ENCODE peak calls at places on chromosomes 1 and 21, in eight cellular contexts. One of them, this sample, is unnamed.

GRCh38 chr1:16226129-16226494 is 10.9 kb downstream of the CPLANE2 start:
- DNase-seq in right cardiac atrium: no peak
- DNase-seq in fibroblast of the aortic adventitia: no peak
- DNase-seq in adrenal gland: no peak
- DNase-seq in dorsolateral prefrontal cortex: no peak
- DNase-seq in neuronal stem cell: no peak
- DNase-seq in upper lobe of right lung: no peak
- DNase-seq in posterior cingulate gyrus: no peak
- DNase-seq in this sample: no peak

GRCh38 chr1:14663773-14664172 is 65.3 kb downstream of the KAZN start:
- DNase-seq in neuronal stem cell: no peak
- DNase-seq in right cardiac atrium: no peak
- DNase-seq in upper lobe of right lung: no peak
- DNase-seq in adrenal gland: no peak
- DNase-seq in posterior cingulate gyrus: no peak
- DNase-seq in fibroblast of the aortic adventitia: no peak
- DNase-seq in dorsolateral prefrontal cortex: no peak
- DNase-seq in this sample: no peak

GRCh38 chr1:160621633-160622413 is 25.0 kb downstream of the SLAMF1 start:
- DNase-seq in neuronal stem cell: no peak
- DNase-seq in adrenal gland: no peak
- DNase-seq in upper lobe of right lung: no peak
- DNase-seq in fibroblast of the aortic adventitia: no peak
- DNase-seq in dorsolateral prefrontal cortex: no peak
- DNase-seq in right cardiac atrium: no peak
- DNase-seq in posterior cingulate gyrus: no peak
- DNase-seq in this sample: no peak

GRCh38 chr1:219990782-219991510 is 55.4 kb downstream of the EPRS1 start:
- DNase-seq in fibroblast of the aortic adventitia: peak
- DNase-seq in neuronal stem cell: peak
- DNase-seq in posterior cingulate gyrus: no peak
- DNase-seq in adrenal gland: no peak
- DNase-seq in right cardiac atrium: no peak
- DNase-seq in dorsolateral prefrontal cortex: no peak
- DNase-seq in upper lobe of right lung: no peak
- DNase-seq in this sample: peak

GRCh38 chr1:99642053-99642452 is 3.9 kb upstream of the PALMD start:
- DNase-seq in dorsolateral prefrontal cortex: no peak
- DNase-seq in posterior cingulate gyrus: no peak
- DNase-seq in fibroblast of the aortic adventitia: no peak
- DNase-seq in neuronal stem cell: no peak
- DNase-seq in adrenal gland: no peak
- DNase-seq in right cardiac atrium: no peak
- DNase-seq in upper lobe of right lung: no peak
- DNase-seq in this sample: no peak

GRCh38 chr1:33762099-33762830 is 101.6 kb upstream of the HMGB4 start:
- DNase-seq in right cardiac atrium: peak
- DNase-seq in dorsolateral prefrontal cortex: no peak
- DNase-seq in adrenal gland: no peak
- DNase-seq in fibroblast of the aortic adventitia: peak
- DNase-seq in posterior cingulate gyrus: peak
- DNase-seq in upper lobe of right lung: no peak
- DNase-seq in neuronal stem cell: no peak
- DNase-seq in this sample: peak

GRCh38 chr1:36369061-36369470 is 16.7 kb downstream of the STK40 start:
- DNase-seq in right cardiac atrium: peak
- DNase-seq in neuronal stem cell: peak
- DNase-seq in adrenal gland: peak
- DNase-seq in posterior cingulate gyrus: peak
- DNase-seq in upper lobe of right lung: peak
- DNase-seq in dorsolateral prefrontal cortex: peak
- DNase-seq in fibroblast of the aortic adventitia: peak
- DNase-seq in this sample: no peak

GRCh38 chr1:165543651-165544452 is at the start of gene LRRC52:
- DNase-seq in upper lobe of right lung: peak
- DNase-seq in right cardiac atrium: peak
- DNase-seq in posterior cingulate gyrus: peak
- DNase-seq in fibroblast of the aortic adventitia: no peak
- DNase-seq in adrenal gland: peak
- DNase-seq in neuronal stem cell: no peak
- DNase-seq in dorsolateral prefrontal cortex: peak
- DNase-seq in this sample: no peak

GRCh38 chr1:168835791-168836190 is 106.8 kb upstream of the DPT start:
- DNase-seq in right cardiac atrium: no peak
- DNase-seq in adrenal gland: no peak
- DNase-seq in fibroblast of the aortic adventitia: no peak
- DNase-seq in posterior cingulate gyrus: no peak
- DNase-seq in dorsolateral prefrontal cortex: no peak
- DNase-seq in upper lobe of right lung: no peak
- DNase-seq in neuronal stem cell: no peak
- DNase-seq in this sample: no peak

GRCh38 chr21:26159869-26160268 is 10.7 kb downstream of the APP start:
- DNase-seq in fibroblast of the aortic adventitia: no peak
- DNase-seq in dorsolateral prefrontal cortex: no peak
- DNase-seq in right cardiac atrium: no peak
- DNase-seq in upper lobe of right lung: no peak
- DNase-seq in neuronal stem cell: no peak
- DNase-seq in posterior cingulate gyrus: no peak
- DNase-seq in adrenal gland: no peak
- DNase-seq in this sample: no peak

GRCh38 chr1:112790920-112791722 is 76.0 kb upstream of the PPM1J start:
- DNase-seq in dorsolateral prefrontal cortex: no peak
- DNase-seq in adrenal gland: no peak
- DNase-seq in right cardiac atrium: no peak
- DNase-seq in posterior cingulate gyrus: no peak
- DNase-seq in fibroblast of the aortic adventitia: no peak
- DNase-seq in neuronal stem cell: no peak
- DNase-seq in upper lobe of right lung: no peak
- DNase-seq in this sample: no peak

GRCh38 chr21:36169465-36170128 is 13.0 kb downstream of the DOP1B start:
- DNase-seq in right cardiac atrium: no peak
- DNase-seq in posterior cingulate gyrus: no peak
- DNase-seq in upper lobe of right lung: peak
- DNase-seq in neuronal stem cell: no peak
- DNase-seq in fibroblast of the aortic adventitia: no peak
- DNase-seq in adrenal gland: no peak
- DNase-seq in dorsolateral prefrontal cortex: peak
- DNase-seq in this sample: no peak

GRCh38 chr21:16891821-16892220 is 621.0 kb upstream of the CXADR start:
- DNase-seq in dorsolateral prefrontal cortex: no peak
- DNase-seq in right cardiac atrium: no peak
- DNase-seq in adrenal gland: no peak
- DNase-seq in posterior cingulate gyrus: no peak
- DNase-seq in fibroblast of the aortic adventitia: peak
- DNase-seq in neuronal stem cell: no peak
- DNase-seq in upper lobe of right lung: no peak
- DNase-seq in this sample: peak

GRCh38 chr1:55209247-55209646 is 5.9 kb downstream of the USP24 start:
- DNase-seq in posterior cingulate gyrus: no peak
- DNase-seq in fibroblast of the aortic adventitia: no peak
- DNase-seq in dorsolateral prefrontal cortex: no peak
- DNase-seq in right cardiac atrium: no peak
- DNase-seq in adrenal gland: no peak
- DNase-seq in neuronal stem cell: no peak
- DNase-seq in upper lobe of right lung: no peak
- DNase-seq in this sample: no peak

GRCh38 chr1:48859429-48859828 is 82.7 kb upstream of the BEND5 start:
- DNase-seq in posterior cingulate gyrus: no peak
- DNase-seq in right cardiac atrium: no peak
- DNase-seq in adrenal gland: peak
- DNase-seq in dorsolateral prefrontal cortex: no peak
- DNase-seq in upper lobe of right lung: no peak
- DNase-seq in neuronal stem cell: no peak
- DNase-seq in fibroblast of the aortic adventitia: peak
- DNase-seq in this sample: no peak

GRCh38 chr1:32142446-32143301 is 34.8 kb downstream of the KPNA6 start:
- DNase-seq in dorsolateral prefrontal cortex: no peak
- DNase-seq in fibroblast of the aortic adventitia: peak
- DNase-seq in upper lobe of right lung: no peak
- DNase-seq in right cardiac atrium: peak
- DNase-seq in posterior cingulate gyrus: no peak
- DNase-seq in adrenal gland: peak
- DNase-seq in neuronal stem cell: no peak
- DNase-seq in this sample: peak

This sample was measured in GM04503.